ENCODE peak calls at places on chromosomes 16 and 17, in nine cellular contexts. One of them, this sample, is unnamed.

GRCh38 chr16:8751481-8752311 is 45.7 kb downstream of the TMEM186 start:
- DNase-seq in IMR-90: peak; percentile 78
- DNase-seq in effector memory CD4-positive, alpha-beta T cell: no peak
- DNase-seq in fibroblast of lung: peak; percentile 89
- DNase-seq in heart right ventricle: no peak
- DNase-seq in body of pancreas: peak; percentile 32
- DNase-seq in stomach: no peak
- DNase-seq in right atrium auricular region: no peak
- DNase-seq in upper lobe of right lung: no peak
- DNase-seq in this sample: no peak

GRCh38 chr16:71629617-71630016 is 3.6 kb downstream of the MARVELD3 start:
- DNase-seq in IMR-90: no peak
- DNase-seq in effector memory CD4-positive, alpha-beta T cell: no peak
- DNase-seq in fibroblast of lung: no peak
- DNase-seq in heart right ventricle: no peak
- DNase-seq in body of pancreas: peak; percentile 72
- DNase-seq in stomach: no peak
- DNase-seq in right atrium auricular region: no peak
- DNase-seq in upper lobe of right lung: no peak
- DNase-seq in this sample: no peak

GRCh38 chr16:57530104-57530522 is 6.3 kb downstream of the CCDC102A start:
- DNase-seq in IMR-90: peak; percentile 76
- DNase-seq in effector memory CD4-positive, alpha-beta T cell: peak; percentile 44
- DNase-seq in fibroblast of lung: peak; percentile 76
- DNase-seq in heart right ventricle: no peak
- DNase-seq in body of pancreas: no peak
- DNase-seq in stomach: no peak
- DNase-seq in right atrium auricular region: peak; percentile 73
- DNase-seq in upper lobe of right lung: peak; percentile 65
- DNase-seq in this sample: peak; percentile 71

GRCh38 chr17:76427457-76428231 is 25.3 kb downstream of the UBE2O start:
- DNase-seq in IMR-90: peak; percentile 73
- DNase-seq in effector memory CD4-positive, alpha-beta T cell: no peak
- DNase-seq in fibroblast of lung: peak; percentile 60
- DNase-seq in heart right ventricle: no peak
- DNase-seq in body of pancreas: no peak
- DNase-seq in stomach: no peak
- DNase-seq in right atrium auricular region: no peak
- DNase-seq in upper lobe of right lung: no peak
- DNase-seq in this sample: no peak

GRCh38 chr17:38578229-38578628 is 27.5 kb downstream of the SRCIN1 start:
- DNase-seq in IMR-90: no peak
- DNase-seq in effector memory CD4-positive, alpha-beta T cell: no peak
- DNase-seq in fibroblast of lung: no peak
- DNase-seq in heart right ventricle: no peak
- DNase-seq in body of pancreas: no peak
- DNase-seq in stomach: no peak
- DNase-seq in right atrium auricular region: no peak
- DNase-seq in upper lobe of right lung: no peak
- DNase-seq in this sample: no peak

GRCh38 chr16:22266546-22266945 is 30.7 kb upstream of the POLR3E start:
- DNase-seq in IMR-90: no peak
- DNase-seq in effector memory CD4-positive, alpha-beta T cell: no peak
- DNase-seq in fibroblast of lung: no peak
- DNase-seq in heart right ventricle: no peak
- DNase-seq in body of pancreas: no peak
- DNase-seq in stomach: no peak
- DNase-seq in right atrium auricular region: no peak
- DNase-seq in upper lobe of right lung: no peak
- DNase-seq in this sample: no peak

GRCh38 chr17:8726951-8727555 is 17.6 kb downstream of the CCDC42 start:
- DNase-seq in IMR-90: no peak
- DNase-seq in effector memory CD4-positive, alpha-beta T cell: no peak
- DNase-seq in fibroblast of lung: peak; percentile 31
- DNase-seq in heart right ventricle: no peak
- DNase-seq in body of pancreas: no peak
- DNase-seq in stomach: no peak
- DNase-seq in right atrium auricular region: peak; percentile 77
- DNase-seq in upper lobe of right lung: no peak
- DNase-seq in this sample: no peak

GRCh38 chr16:64964126-64964540 is 157.7 kb downstream of the CDH11 start:
- DNase-seq in IMR-90: peak; percentile 86
- DNase-seq in effector memory CD4-positive, alpha-beta T cell: no peak
- DNase-seq in fibroblast of lung: peak; percentile 86
- DNase-seq in heart right ventricle: no peak
- DNase-seq in body of pancreas: no peak
- DNase-seq in stomach: no peak
- DNase-seq in right atrium auricular region: no peak
- DNase-seq in upper lobe of right lung: no peak
- DNase-seq in this sample: no peak

GRCh38 chr16:25066747-25067631 is 44.6 kb upstream of the LCMT1 start:
- DNase-seq in IMR-90: peak; percentile 61
- DNase-seq in effector memory CD4-positive, alpha-beta T cell: peak; percentile 75
- DNase-seq in fibroblast of lung: peak; percentile 76
- DNase-seq in heart right ventricle: peak; percentile 87
- DNase-seq in body of pancreas: peak; percentile 86
- DNase-seq in stomach: peak; percentile 87
- DNase-seq in right atrium auricular region: peak; percentile 78
- DNase-seq in upper lobe of right lung: peak; percentile 92
- DNase-seq in this sample: peak; percentile 91

GRCh38 chr17:11557727-11558452 is 40.4 kb upstream of the DNAH9 start:
- DNase-seq in IMR-90: no peak
- DNase-seq in effector memory CD4-positive, alpha-beta T cell: no peak
- DNase-seq in fibroblast of lung: no peak
- DNase-seq in heart right ventricle: no peak
- DNase-seq in body of pancreas: no peak
- DNase-seq in stomach: no peak
- DNase-seq in right atrium auricular region: no peak
- DNase-seq in upper lobe of right lung: no peak
- DNase-seq in this sample: no peak

GRCh38 chr17:72901098-72901497 is 191.4 kb downstream of the SLC39A11 start:
- DNase-seq in IMR-90: no peak
- DNase-seq in effector memory CD4-positive, alpha-beta T cell: no peak
- DNase-seq in fibroblast of lung: no peak
- DNase-seq in heart right ventricle: no peak
- DNase-seq in body of pancreas: no peak
- DNase-seq in stomach: no peak
- DNase-seq in right atrium auricular region: no peak
- DNase-seq in upper lobe of right lung: no peak
- DNase-seq in this sample: no peak

GRCh38 chr17:42289863-42290165 is 1.5 kb downstream of the STAT5A start:
- DNase-seq in IMR-90: no peak
- DNase-seq in effector memory CD4-positive, alpha-beta T cell: peak; percentile 20
- DNase-seq in fibroblast of lung: no peak
- DNase-seq in heart right ventricle: no peak
- DNase-seq in body of pancreas: peak; percentile 11
- DNase-seq in stomach: no peak
- DNase-seq in right atrium auricular region: no peak
- DNase-seq in upper lobe of right lung: peak; percentile 65
- DNase-seq in this sample: peak; percentile 51

DNA sequence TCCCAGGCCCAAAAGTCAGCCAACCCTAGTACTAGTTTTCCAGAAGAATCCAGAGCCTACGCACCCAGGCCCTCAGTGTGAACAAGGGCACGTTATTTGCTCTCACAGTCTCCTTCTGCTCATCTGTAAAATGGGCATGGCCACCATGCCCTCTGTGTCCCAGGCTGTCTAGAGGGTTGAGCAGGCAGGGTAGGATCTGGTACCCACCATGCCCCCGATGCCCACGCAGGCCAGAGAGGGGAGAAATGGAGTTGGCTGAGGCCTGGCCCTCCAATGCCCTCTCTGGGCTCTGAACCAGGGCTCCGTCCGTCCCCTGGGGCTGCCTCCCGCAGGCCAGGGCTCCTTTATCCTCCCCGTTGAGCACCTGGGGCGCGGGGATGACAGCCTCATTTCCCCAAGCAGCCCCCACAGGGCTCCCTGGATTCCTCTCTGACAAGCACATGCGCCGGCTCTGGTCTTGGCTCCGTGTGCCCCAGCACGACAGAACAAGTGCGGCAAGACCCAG is 9.1 kb upstream of the BAHCC1 start:
- DNase-seq in IMR-90: no peak
- DNase-seq in effector memory CD4-positive, alpha-beta T cell: no peak
- DNase-seq in fibroblast of lung: peak; percentile 13
- DNase-seq in heart right ventricle: no peak
- DNase-seq in body of pancreas: peak; percentile 58
- DNase-seq in stomach: no peak
- DNase-seq in right atrium auricular region: no peak
- DNase-seq in upper lobe of right lung: no peak
- DNase-seq in this sample: no peak
- H3K4me3 ChIP-seq in IMR-90: no peak overlapping the region
- H3K4me3 ChIP-seq in effector memory CD4-positive, alpha-beta T cell: no peak overlapping the region
- H3K4me3 ChIP-seq in fibroblast of lung: peak overlapping the region; percentile 74
- H3K4me3 ChIP-seq in heart right ventricle: peak overlapping the region; percentile 78
- H3K4me3 ChIP-seq in body of pancreas: peak overlapping the region; percentile 31
- H3K4me3 ChIP-seq in stomach: peak overlapping the region; percentile 59
- H3K4me3 ChIP-seq in right atrium auricular region: peak overlapping the region; percentile 74
- H3K4me3 ChIP-seq in upper lobe of right lung: peak overlapping the region; percentile 75
- H3K4me3 ChIP-seq in this sample: no peak overlapping the region

DNA sequence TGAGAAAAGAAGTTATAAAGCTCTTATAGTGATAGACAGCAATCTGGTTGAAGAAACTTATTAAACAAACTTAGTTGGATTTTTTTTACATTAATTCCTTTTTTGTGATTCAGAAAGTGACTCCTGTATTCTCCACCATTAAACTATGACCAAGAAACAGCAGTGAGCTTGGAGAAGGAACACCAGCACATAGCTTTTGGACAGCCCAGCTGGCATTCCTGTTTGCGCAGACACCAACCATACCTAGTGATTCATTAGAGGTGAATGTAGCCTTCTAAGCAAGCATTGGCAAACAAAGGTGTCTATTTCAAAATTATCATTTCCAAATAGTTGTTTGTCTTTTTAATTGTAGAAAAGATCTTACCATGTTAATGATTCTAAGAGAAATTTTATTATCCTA is 94.4 kb downstream of the STXBP4 start:
- DNase-seq in IMR-90: peak; percentile 63
- DNase-seq in effector memory CD4-positive, alpha-beta T cell: no peak
- DNase-seq in fibroblast of lung: peak; percentile 82
- DNase-seq in heart right ventricle: no peak
- DNase-seq in body of pancreas: no peak
- DNase-seq in stomach: no peak
- DNase-seq in right atrium auricular region: no peak
- DNase-seq in upper lobe of right lung: no peak
- DNase-seq in this sample: no peak
- H3K4me1 ChIP-seq in IMR-90: no peaks in the 10 kb centered on the region
- H3K4me1 ChIP-seq in effector memory CD4-positive, alpha-beta T cell: no peaks in the 10 kb centered on the region
- H3K4me1 ChIP-seq in fibroblast of lung: no peaks in the 10 kb centered on the region
- H3K4me1 ChIP-seq in heart right ventricle: no peaks in the 10 kb centered on the region
- H3K4me1 ChIP-seq in body of pancreas: no peaks in the 10 kb centered on the region
- H3K4me1 ChIP-seq in stomach: no peaks in the 10 kb centered on the region
- H3K4me1 ChIP-seq in right atrium auricular region: no peaks in the 10 kb centered on the region
- H3K4me1 ChIP-seq in upper lobe of right lung: no peaks in the 10 kb centered on the region
- H3K4me1 ChIP-seq in this sample: no peaks in the 10 kb centered on the region

DNA sequence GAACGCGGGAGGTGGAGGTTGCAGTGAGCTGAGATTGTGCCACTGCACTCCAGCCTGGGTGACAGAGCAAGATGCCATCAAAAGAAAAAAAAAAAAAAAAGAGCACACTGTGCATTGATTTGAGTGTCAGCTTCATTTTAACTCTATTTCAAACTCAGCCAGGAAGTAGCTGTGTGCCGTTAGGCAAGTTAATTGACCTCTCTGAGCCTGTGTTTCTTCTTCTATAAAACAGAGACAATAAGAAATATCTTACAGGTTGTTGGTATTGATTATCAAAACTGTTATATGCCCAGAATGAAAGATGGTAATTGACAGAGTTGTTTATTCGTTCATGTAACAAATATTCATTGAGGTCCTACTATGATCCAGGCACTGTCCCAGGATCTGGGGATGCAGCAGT is 83.3 kb downstream of the CMC2 start:
- DNase-seq in IMR-90: no peak
- DNase-seq in effector memory CD4-positive, alpha-beta T cell: no peak
- DNase-seq in fibroblast of lung: no peak
- DNase-seq in heart right ventricle: no peak
- DNase-seq in body of pancreas: no peak
- DNase-seq in stomach: no peak
- DNase-seq in right atrium auricular region: no peak
- DNase-seq in upper lobe of right lung: no peak
- DNase-seq in this sample: no peak
- H3K27ac ChIP-seq in IMR-90: no peak overlapping the region
- H3K27ac ChIP-seq in effector memory CD4-positive, alpha-beta T cell: no peak overlapping the region
- H3K27ac ChIP-seq in fibroblast of lung: no peak overlapping the region
- H3K27ac ChIP-seq in heart right ventricle: no peak overlapping the region
- H3K27ac ChIP-seq in body of pancreas: no peak overlapping the region
- H3K27ac ChIP-seq in stomach: no peak overlapping the region
- H3K27ac ChIP-seq in right atrium auricular region: no peak overlapping the region
- H3K27ac ChIP-seq in upper lobe of right lung: no peak overlapping the region
- H3K27ac ChIP-seq in this sample: no peak overlapping the region

DNA sequence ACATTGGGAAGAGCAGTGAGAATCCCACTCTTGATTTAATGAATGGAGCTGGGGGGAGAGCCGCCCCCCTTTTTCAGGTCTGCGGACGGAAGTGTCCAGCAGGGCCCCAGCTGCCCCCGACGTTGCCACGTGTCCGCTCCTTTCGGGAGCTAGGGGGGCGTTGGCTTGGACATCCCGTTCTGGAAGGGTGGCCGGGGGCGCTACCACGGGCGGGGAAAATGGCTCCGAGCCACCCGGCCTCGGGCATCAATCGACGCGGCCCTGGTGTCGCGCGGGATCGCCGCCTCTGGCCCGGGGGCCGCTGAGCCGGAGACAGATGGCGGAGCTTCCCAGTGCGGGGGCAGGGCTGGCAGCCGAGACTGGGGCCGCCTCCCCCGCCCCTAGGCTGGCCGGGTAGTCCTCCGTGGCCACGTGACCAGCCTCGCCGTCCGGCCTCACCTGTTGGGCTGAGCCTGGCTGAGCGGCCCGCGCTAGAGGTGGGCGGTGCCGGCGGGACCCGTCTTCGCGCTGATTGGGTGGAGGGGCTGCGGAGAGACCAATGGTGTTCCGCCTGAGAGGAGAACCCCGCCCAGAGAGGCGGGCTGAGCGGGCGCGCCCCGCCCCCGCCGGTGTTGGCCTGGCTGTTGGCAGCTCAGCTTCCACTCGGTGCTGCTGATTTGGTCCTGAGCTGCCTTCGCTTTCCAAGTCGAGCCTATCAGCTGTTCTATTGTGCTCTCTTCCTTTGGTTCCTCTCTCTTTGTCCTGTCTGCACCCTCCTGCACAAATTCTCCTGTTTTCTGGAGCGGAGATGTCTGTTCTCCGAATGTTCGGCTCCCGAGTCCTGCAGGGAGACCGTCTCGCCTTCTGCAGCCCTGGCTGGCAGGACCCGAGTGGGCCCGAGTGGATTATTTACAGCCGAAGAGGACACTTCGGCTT is 8.3 kb downstream of the HS3ST3B1 start:
- DNase-seq in IMR-90: peak; percentile 89
- DNase-seq in effector memory CD4-positive, alpha-beta T cell: peak; percentile 85
- DNase-seq in fibroblast of lung: peak; percentile 96
- DNase-seq in heart right ventricle: peak; percentile 89
- DNase-seq in body of pancreas: peak; percentile 88
- DNase-seq in stomach: peak; percentile 89
- DNase-seq in right atrium auricular region: peak; percentile 85
- DNase-seq in upper lobe of right lung: peak; percentile 93
- DNase-seq in this sample: peak; percentile 89
- H3K4me3 ChIP-seq in IMR-90: peak overlapping the region; percentile 40
- H3K4me3 ChIP-seq in effector memory CD4-positive, alpha-beta T cell: peak overlapping the region; percentile 62
- H3K4me3 ChIP-seq in fibroblast of lung: peak overlapping the region; percentile 65
- H3K4me3 ChIP-seq in heart right ventricle: peak overlapping the region; percentile 54
- H3K4me3 ChIP-seq in body of pancreas: no peak overlapping the region
- H3K4me3 ChIP-seq in stomach: peak overlapping the region; percentile 55
- H3K4me3 ChIP-seq in right atrium auricular region: peak overlapping the region; percentile 57
- H3K4me3 ChIP-seq in upper lobe of right lung: peak overlapping the region; percentile 48
- H3K4me3 ChIP-seq in this sample: peak overlapping the region; percentile 26